ENCODE peak calls at places on chromosomes 11 and 22, in nine cellular contexts. L, T, A, M, Q, V, I, G and C are unnamed samples.

GRCh38 chr22:25582946-25583345 is 18.5 kb downstream of the GRK3 start:
- DNase-seq in L (no peak), T (no peak), A (no peak), M (no peak), Q (no peak), V (peak; percentile 19), I (no peak), G (no peak), C (peak; percentile 70)

GRCh38 chr11:65539401-65540289 is 14.8 kb downstream of the SCYL1 start:
- DNase-seq in L (no peak), T (no peak), A (no peak), M (no peak), Q (peak; percentile 89), V (no peak), I (no peak), G (peak; percentile 77), C (no peak)

GRCh38 chr11:23947883-23948282 is 549.0 kb upstream of the LUZP2 start:
- DNase-seq in L (no peak), T (no peak), A (no peak), M (no peak), Q (no peak), V (no peak), I (no peak), G (no peak), C (no peak)

GRCh38 chr11:113538801-113539200 is 63.6 kb upstream of the DRD2 start:
- DNase-seq in L (no peak), T (no peak), A (no peak), M (no peak), Q (no peak), V (no peak), I (no peak), G (no peak), C (no peak)

GRCh38 chr22:46761539-46762237 is 762 bp upstream of the TBC1D22A start:
- DNase-seq in L (no peak), T (no peak), A (no peak), M (no peak), Q (no peak), V (no peak), I (no peak), G (no peak), C (no peak)

GRCh38 chr22:45584621-45585436 is 82.1 kb downstream of the FBLN1 start:
- DNase-seq in L (no peak), T (no peak), A (no peak), M (no peak), Q (no peak), V (no peak), I (no peak), G (no peak), C (peak; percentile 34)

GRCh38 chr22:37162221-37163095 is 12.7 kb upstream of the IL2RB start:
- DNase-seq in L (no peak), T (no peak), A (no peak), M (no peak), Q (peak; percentile 49), V (no peak), I (peak; percentile 96), G (peak; percentile 26), C (no peak)

GRCh38 chr11:105610796-105611361 is 1.0 kb downstream of the GRIA4 start:
- DNase-seq in L (no peak), T (no peak), A (no peak), M (no peak), Q (no peak), V (no peak), I (no peak), G (no peak), C (no peak)

GRCh38 chr11:202490-202889 is 4.7 kb downstream of the BET1L start:
- DNase-seq in L (no peak), T (no peak), A (no peak), M (no peak), Q (no peak), V (no peak), I (no peak), G (no peak), C (no peak)

GRCh38 chr11:8309862-8310261 is 46.2 kb upstream of the LMO1 start:
- DNase-seq in L (no peak), T (no peak), A (no peak), M (no peak), Q (no peak), V (no peak), I (no peak), G (no peak), C (no peak)

GRCh38 chr11:12719221-12719620 is 45.0 kb downstream of the TEAD1 start:
- DNase-seq in L (no peak), T (no peak), A (no peak), M (no peak), Q (no peak), V (peak; percentile 58), I (no peak), G (no peak), C (peak; percentile 58)

GRCh38 chr22:26435327-26436093 is 6.5 kb downstream of the ASPHD2 start:
- DNase-seq in L (no peak), T (no peak), A (no peak), M (no peak), Q (no peak), V (no peak), I (no peak), G (no peak), C (no peak)

GRCh38 chr11:74744277-74744676 is 4.4 kb upstream of the RNF169 start:
- DNase-seq in L (no peak), T (no peak), A (no peak), M (no peak), Q (no peak), V (no peak), I (no peak), G (no peak), C (no peak)

GRCh38 chr11:122747358-122747757 is 90.9 kb upstream of the CRTAM start:
- DNase-seq in L (no peak), T (no peak), A (no peak), M (no peak), Q (no peak), V (no peak), I (no peak), G (no peak), C (peak; percentile 26)

GRCh38 chr11:94647926-94648325 is 80.8 kb downstream of the PIWIL4 start:
- DNase-seq in L (no peak), T (no peak), A (no peak), M (no peak), Q (no peak), V (no peak), I (no peak), G (no peak), C (no peak)

GRCh38 chr11:12461516-12461915 is 84.1 kb downstream of the PARVA start:
- DNase-seq in L (no peak), T (no peak), A (no peak), M (no peak), Q (no peak), V (no peak), I (no peak), G (no peak), C (peak; percentile 46)

GRCh38 chr11:65340226-65340625 is 6.6 kb downstream of the DPF2 start:
- DNase-seq in L (no peak), T (no peak), A (no peak), M (no peak), Q (no peak), V (no peak), I (no peak), G (no peak), C (no peak)

GRCh38 chr22:25829808-25830777 is 88.1 kb downstream of the MYO18B start:
- DNase-seq in L (no peak), T (no peak), A (no peak), M (no peak), Q (no peak), V (no peak), I (no peak), G (no peak), C (no peak)